ENCODE peak calls at places on chromosome 3, in six cellular contexts. J, C, T, H, Q and L are unnamed samples.

GRCh38 chr3:55947406-55947805 is 460.3 kb upstream of the WNT5A start:
- DNase-seq in J (no peak), C (no peak), T (no peak), H (no peak), Q (no peak), L (no peak)

GRCh38 chr3:40720863-40721262 is 196.1 kb downstream of the ZNF621 start:
- DNase-seq in J (no peak), C (no peak), T (no peak), H (no peak), Q (no peak), L (no peak)

GRCh38 chr3:160448845-160449659 is 534 bp downstream of the TRIM59 start:
- DNase-seq in J (no peak), C (no peak), T (no peak), H (peak), Q (no peak), L (no peak)

GRCh38 chr3:128491900-128492352 is 1.1 kb downstream of the GATA2 start:
- DNase-seq in J (no peak), C (no peak), T (no peak), H (no peak), Q (no peak), L (no peak)

GRCh38 chr3:111831840-111832239 is 27.2 kb upstream of the PHLDB2 start:
- DNase-seq in J (peak), C (no peak), T (no peak), H (no peak), Q (no peak), L (no peak)

GRCh38 chr3:169305460-169305859 is 358.1 kb downstream of the MECOM start:
- DNase-seq in J (no peak), C (no peak), T (no peak), H (no peak), Q (no peak), L (no peak)

GRCh38 chr3:195156286-195156890 is 114.6 kb downstream of the XXYLT1 start:
- DNase-seq in J (no peak), C (no peak), T (no peak), H (no peak), Q (no peak), L (no peak)

GRCh38 chr3:8307545-8308110 is 194.0 kb upstream of the LMCD1 start:
- DNase-seq in J (no peak), C (no peak), T (no peak), H (no peak), Q (no peak), L (peak)

GRCh38 chr3:49255112-49255511 is 21.9 kb downstream of the C3orf62 start:
- DNase-seq in J (no peak), C (no peak), T (no peak), H (no peak), Q (no peak), L (no peak)

GRCh38 chr3:81545572-81545971 is 215.9 kb downstream of the GBE1 start:
- DNase-seq in J (no peak), C (no peak), T (no peak), H (no peak), Q (no peak), L (no peak)

GRCh38 chr3:158794936-158795518 is 6.8 kb upstream of the MFSD1 start:
- DNase-seq in J (no peak), C (no peak), T (no peak), H (no peak), Q (no peak), L (peak)

GRCh38 chr3:146449584-146449983 is 19.8 kb downstream of the PLSCR2 start:
- DNase-seq in J (no peak), C (no peak), T (no peak), H (no peak), Q (no peak), L (no peak)

GRCh38 chr3:3200632-3201212 is 21.2 kb upstream of the CRBN start:
- DNase-seq in J (no peak), C (peak), T (peak), H (no peak), Q (peak), L (no peak)

GRCh38 chr3:42557849-42558248 is 23.9 kb downstream of the SEC22C start:
- DNase-seq in J (no peak), C (no peak), T (no peak), H (no peak), Q (no peak), L (no peak)

GRCh38 chr3:48938156-48938555 is 19.5 kb downstream of the ARIH2 start:
- DNase-seq in J (no peak), C (no peak), T (no peak), H (no peak), Q (no peak), L (no peak)

GRCh38 chr3:106302451-106303221 is 433.8 kb upstream of the CBLB start:
- DNase-seq in J (no peak), C (no peak), T (no peak), H (no peak), Q (no peak), L (no peak)

GRCh38 chr3:185813205-185813604 is 11.6 kb downstream of the IGF2BP2 start:
- DNase-seq in J (no peak), C (no peak), T (no peak), H (no peak), Q (no peak), L (no peak)